ENCODE peak calls at places on chromosome 16, in six cellular contexts. D, G, B, M, U and Z are unnamed samples.

GRCh38 chr16:51591480-51591879 is 440.4 kb upstream of the SALL1 start:
- DNase-seq in D (no peak), G (no peak), B (no peak), M (no peak), U (no peak), Z (no peak)

GRCh38 chr16:67015317-67015731 is 13.6 kb upstream of the CBFB start:
- DNase-seq in D (no peak), G (no peak), B (no peak), M (no peak), U (no peak), Z (no peak)

GRCh38 chr16:64311241-64311640 is 810.6 kb downstream of the CDH11 start:
- DNase-seq in D (no peak), G (no peak), B (no peak), M (no peak), U (no peak), Z (peak)

GRCh38 chr16:23768581-23768980 is 13.8 kb downstream of the CHP2 start:
- DNase-seq in D (no peak), G (no peak), B (no peak), M (no peak), U (no peak), Z (no peak)

GRCh38 chr16:52501746-52502145 is 45.2 kb downstream of the TOX3 start:
- DNase-seq in D (no peak), G (no peak), B (no peak), M (no peak), U (no peak), Z (no peak)

GRCh38 chr16:78689536-78689935 is 590.1 kb downstream of the WWOX start:
- DNase-seq in D (no peak), G (no peak), B (no peak), M (no peak), U (no peak), Z (no peak)

GRCh38 chr16:21722771-21723460 is 59.1 kb downstream of the OTOA start:
- DNase-seq in D (no peak), G (no peak), B (no peak), M (no peak), U (no peak), Z (no peak)

GRCh38 chr16:66979011-66979717 is 9.2 kb upstream of the CES4A start:
- DNase-seq in D (no peak), G (peak), B (no peak), M (no peak), U (no peak), Z (peak)

GRCh38 chr16:81405702-81406113 is 38.9 kb upstream of the CMIP start:
- DNase-seq in D (peak), G (peak), B (no peak), M (no peak), U (peak), Z (peak)